ENCODE peak calls at places on chromosomes 16 and 17, in eight cellular contexts. G, M, P, Z, K, I, A and V are unnamed samples. For H3K36me3, the result is how much of the 10 kb centered on the place peaks cover.

GRCh38 chr16:24826817-24827566 is 18.8 kb upstream of the SLC5A11 start:
- DNase-seq in G (no peak), M (no peak), P (no peak), Z (no peak), K (no peak), I (no peak), A (no peak), V (no peak)

GRCh38 chr16:29148867-29149272 is 164.0 kb downstream of the LAT start:
- DNase-seq in G (peak), M (no peak), P (peak), Z (peak), K (no peak), I (no peak), A (no peak), V (no peak)

GRCh38 chr17:54900457-54901229 is at the start of gene TOM1L1:
- DNase-seq in G (peak), M (no peak), P (peak), Z (no peak), K (peak), I (no peak), A (peak), V (peak)

GRCh38 chr17:17191346-17191792 is 14.8 kb downstream of the PLD6 start:
- DNase-seq in G (no peak), M (no peak), P (peak), Z (no peak), K (no peak), I (no peak), A (no peak), V (peak)

GRCh38 chr17:50035421-50035879 is 20.5 kb upstream of the ITGA3 start:
- DNase-seq in G (no peak), M (no peak), P (no peak), Z (no peak), K (peak), I (no peak), A (no peak), V (peak)

GRCh38 chr17:78343099-78343432 is 16.8 kb downstream of the SOCS3 start:
- DNase-seq in G (peak), M (no peak), P (peak), Z (no peak), K (peak), I (no peak), A (no peak), V (peak)

GRCh38 chr16:89395150-89396142 is 94.9 kb downstream of the ANKRD11 start:
- DNase-seq in G (peak), M (no peak), P (peak), Z (no peak), K (peak), I (no peak), A (peak), V (peak)

GRCh38 chr17:206941-207560 is 25.6 kb upstream of the DOC2B start:
- DNase-seq in G (no peak), M (no peak), P (no peak), Z (no peak), K (no peak), I (no peak), A (no peak), V (no peak)

GRCh38 chr17:21295036-21295952 is 10.8 kb downstream of the MAP2K3 start:
- DNase-seq in G (no peak), M (no peak), P (peak), Z (no peak), K (no peak), I (no peak), A (no peak), V (no peak)

GRCh38 chr16:79740153-79740720 is 139.7 kb upstream of the MAF start:
- DNase-seq in G (no peak), M (no peak), P (no peak), Z (no peak), K (no peak), I (no peak), A (no peak), V (no peak)

GRCh38 chr17:57256708-57257112 is 387 bp downstream of the MSI2 start:
- DNase-seq in G (peak), M (no peak), P (no peak), Z (peak), K (no peak), I (peak), A (peak), V (peak)

GRCh38 chr16:73329363-73330306 is 281.7 kb upstream of the ZFHX3 start:
- DNase-seq in G (no peak), M (no peak), P (no peak), Z (no peak), K (no peak), I (no peak), A (no peak), V (no peak)

GRCh38 chr17:63436523-63437110 is 9.5 kb downstream of the CYB561 start:
- DNase-seq in G (no peak), M (no peak), P (no peak), Z (no peak), K (no peak), I (no peak), A (no peak), V (no peak)

GRCh38 chr17:78184311-78184710 is 2.5 kb downstream of the TK1 start:
- DNase-seq in G (no peak), M (no peak), P (no peak), Z (no peak), K (no peak), I (no peak), A (peak), V (no peak)

GRCh38 chr17:66255112-66255511 is 25.9 kb upstream of the APOH start:
- DNase-seq in G (no peak), M (no peak), P (no peak), Z (no peak), K (no peak), I (peak), A (peak), V (peak)

GRCh38 chr16:57998992-57999365 is 1.5 kb downstream of the ZNF319 start:
- DNase-seq in G (no peak), M (no peak), P (no peak), Z (no peak), K (no peak), I (no peak), A (no peak), V (no peak)

GRCh38 chr17:74176546-74177001 is 26.9 kb upstream of the RPL38 start:
- DNase-seq in G (peak), M (no peak), P (peak), Z (no peak), K (peak), I (peak), A (peak), V (peak)

GRCh38 chr17:79459003-79459655 is 151.7 kb downstream of the RBFOX3 start:
- DNase-seq in G (no peak), M (no peak), P (no peak), Z (no peak), K (no peak), I (no peak), A (no peak), V (no peak)

GRCh38 chr17:63881935-63882601 is at the start of gene GH2:
- DNase-seq in G (peak), M (no peak), P (no peak), Z (peak), K (peak), I (peak), A (peak), V (peak)

GRCh38 chr16:66845791-66846221 is 1.6 kb downstream of the CA7 start:
- DNase-seq in G (no peak), M (no peak), P (no peak), Z (no peak), K (peak), I (no peak), A (no peak), V (no peak)

GRCh38 chr17:79739148-79740062 is 8.7 kb downstream of the ENPP7 start:
- DNase-seq in G (no peak), M (no peak), P (no peak), Z (no peak), K (no peak), I (no peak), A (peak), V (no peak)

GRCh38 chr17:61459434-61459809 is 7.2 kb downstream of the TBX4 start:
- DNase-seq in G (no peak), M (no peak), P (no peak), Z (no peak), K (no peak), I (no peak), A (no peak), V (no peak)

GRCh38 chr17:53264730-53265129 is 558.0 kb upstream of the KIF2B start:
- DNase-seq in G (no peak), M (no peak), P (no peak), Z (no peak), K (no peak), I (no peak), A (no peak), V (no peak)

GRCh38 chr16:72474511-72475123 is 302.7 kb upstream of the PMFBP1 start:
- DNase-seq in G (no peak), M (no peak), P (no peak), Z (no peak), K (no peak), I (no peak), A (no peak), V (no peak)

GRCh38 chr16:70162041-70162451 is 11.5 kb upstream of the CLEC18C start:
- DNase-seq in G (peak), M (no peak), P (no peak), Z (no peak), K (no peak), I (no peak), A (no peak), V (no peak)

GRCh38 chr16:13896543-13897182 is 23.3 kb upstream of the ERCC4 start:
- DNase-seq in G (no peak), M (no peak), P (no peak), Z (no peak), K (no peak), I (peak), A (no peak), V (no peak)

GRCh38 chr16:3645504-3646347 is 8.8 kb upstream of the DNASE1 start:
- DNase-seq in G (no peak), M (no peak), P (no peak), Z (no peak), K (peak), I (no peak), A (no peak), V (no peak)

GRCh38 chr17:40499551-40500189 is 1.8 kb downstream of the TNS4 start:
- DNase-seq in G (peak), M (no peak), P (peak), Z (no peak), K (peak), I (no peak), A (peak), V (peak)

GRCh38 chr16:30948087-30948955 is 547 bp upstream of the ORAI3 start:
- DNase-seq in G (peak), M (no peak), P (peak), Z (no peak), K (peak), I (no peak), A (peak), V (peak)

GRCh38 chr16:49049191-49049590 is 232.4 kb downstream of the CBLN1 start:
- DNase-seq in G (no peak), M (no peak), P (no peak), Z (no peak), K (no peak), I (no peak), A (no peak), V (no peak)

GRCh38 chr17:45107286-45107685 is 25.0 kb downstream of the PLCD3 start:
- DNase-seq in G (no peak), M (no peak), P (no peak), Z (no peak), K (no peak), I (no peak), A (no peak), V (no peak)
- H3K36me3 ChIP-seq in G (under half), M (under half), P (half or more), Z (under half), K (half or more), I (half or more), A (under half), V (half or more)

GRCh38 chr17:81888988-81889595 is 2.3 kb downstream of the ALYREF start:
- DNase-seq in G (no peak), M (no peak), P (no peak), Z (no peak), K (no peak), I (no peak), A (no peak), V (no peak)
- H3K36me3 ChIP-seq in G (under half), M (under half), P (half or more), Z (under half), K (under half), I (half or more), A (under half), V (half or more)

GRCh38 chr17:43074869-43075268 is 49.8 kb downstream of the RND2 start:
- DNase-seq in G (no peak), M (no peak), P (no peak), Z (no peak), K (no peak), I (no peak), A (no peak), V (no peak)

GRCh38 chr17:43069368-43069898 is 44.4 kb downstream of the RND2 start:
- DNase-seq in G (no peak), M (no peak), P (no peak), Z (no peak), K (no peak), I (no peak), A (no peak), V (no peak)

GRCh38 chr17:43070257-43070656 is 45.2 kb downstream of the RND2 start:
- DNase-seq in G (no peak), M (no peak), P (no peak), Z (no peak), K (no peak), I (no peak), A (no peak), V (no peak)

GRCh38 chr17:43068570-43069367 is 43.7 kb downstream of the RND2 start:
- DNase-seq in G (no peak), M (no peak), P (no peak), Z (no peak), K (peak), I (no peak), A (no peak), V (no peak)

DNA sequence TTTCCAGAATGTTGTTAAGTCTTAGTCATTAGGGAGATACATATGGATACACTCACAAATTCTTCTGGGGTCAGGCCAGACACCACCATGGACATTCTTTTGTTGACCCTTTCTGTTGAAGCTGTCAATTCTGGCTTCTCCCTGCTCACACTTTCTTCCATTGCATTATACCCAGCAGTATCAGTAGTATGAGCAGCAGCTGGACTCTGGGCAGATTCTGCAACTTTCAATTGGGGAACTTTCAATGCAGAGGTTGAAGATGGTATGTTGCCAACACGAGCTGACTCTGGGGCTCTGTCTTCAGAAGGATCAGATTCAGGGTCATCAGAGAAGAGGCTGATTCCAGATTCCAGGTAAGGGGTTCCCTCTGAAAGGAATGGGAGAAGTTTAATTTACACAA is 45.8 kb downstream of the RND2 start:
- DNase-seq in G (no peak), M (no peak), P (no peak), Z (no peak), K (no peak), I (no peak), A (no peak), V (no peak)
- H3K36me3 ChIP-seq in G (under half), M (under half), P (under half), Z (under half), K (under half), I (half or more), A (under half), V (half or more)

GRCh38 chr17:45103269-45103795 is 29.0 kb downstream of the PLCD3 start:
- DNase-seq in G (no peak), M (no peak), P (peak), Z (no peak), K (no peak), I (no peak), A (no peak), V (no peak)

GRCh38 chr17:45106101-45106500 is 26.2 kb downstream of the PLCD3 start:
- DNase-seq in G (no peak), M (no peak), P (no peak), Z (no peak), K (no peak), I (no peak), A (no peak), V (no peak)

GRCh38 chr17:45104907-45105624 is 27.2 kb downstream of the PLCD3 start:
- DNase-seq in G (no peak), M (no peak), P (no peak), Z (no peak), K (no peak), I (no peak), A (no peak), V (no peak)

GRCh38 chr17:45104029-45104428 is 28.3 kb downstream of the PLCD3 start:
- DNase-seq in G (no peak), M (no peak), P (no peak), Z (no peak), K (no peak), I (no peak), A (no peak), V (no peak)

GRCh38 chr17:45104497-45104896 is 27.8 kb downstream of the PLCD3 start:
- DNase-seq in G (no peak), M (no peak), P (no peak), Z (no peak), K (no peak), I (no peak), A (no peak), V (no peak)
- H3K36me3 ChIP-seq in G (under half), M (half or more), P (half or more), Z (under half), K (half or more), I (half or more), A (under half), V (half or more)

DNA sequence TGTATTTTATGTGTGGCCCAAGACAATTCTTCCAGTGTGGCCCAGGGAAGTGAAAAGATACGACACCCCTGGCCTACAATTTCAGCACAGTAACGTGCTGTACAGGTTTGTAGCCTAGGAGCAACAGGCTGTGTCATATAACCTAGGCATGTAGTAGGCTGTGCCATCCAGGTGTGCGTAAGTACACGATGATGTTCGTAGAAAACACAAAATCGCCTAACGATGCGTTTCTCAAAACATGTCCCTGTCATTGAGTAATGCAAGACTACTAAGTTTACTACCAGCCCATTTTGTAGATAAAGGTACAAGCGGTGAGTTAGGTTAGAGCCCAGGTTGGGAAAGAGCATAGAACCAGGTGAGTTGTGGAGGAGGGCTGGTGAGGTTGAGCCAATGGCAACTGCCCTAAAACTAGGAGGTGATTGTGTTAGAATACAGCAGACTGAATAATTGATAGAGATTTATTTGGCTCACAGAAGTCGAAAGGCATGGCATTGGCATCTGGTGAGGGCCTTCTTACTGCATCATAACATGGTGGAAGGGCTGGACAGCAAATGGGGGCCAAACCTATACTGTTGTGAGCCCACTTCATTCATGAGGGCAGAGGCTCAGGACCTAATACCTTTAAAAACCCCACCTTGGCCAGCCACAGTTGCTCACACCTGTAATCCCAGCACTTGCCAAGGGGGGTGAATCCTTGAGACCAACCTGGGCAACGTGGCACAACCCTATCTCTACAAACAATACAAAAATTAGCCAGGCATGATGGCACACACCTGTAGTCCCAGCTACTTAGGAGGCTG is 4.2 kb downstream of the EIF1 start:
- DNase-seq in G (no peak), M (no peak), P (no peak), Z (no peak), K (no peak), I (no peak), A (no peak), V (no peak)
- H3K36me3 ChIP-seq in G (under half), M (under half), P (half or more), Z (half or more), K (half or more), I (half or more), A (under half), V (half or more)

GRCh38 chr16:84746875-84747274 is 47.1 kb downstream of the USP10 start:
- DNase-seq in G (no peak), M (no peak), P (no peak), Z (no peak), K (no peak), I (peak), A (no peak), V (no peak)
- H3K36me3 ChIP-seq in G (under half), M (under half), P (under half), Z (under half), K (under half), I (half or more), A (under half), V (under half)

DNA sequence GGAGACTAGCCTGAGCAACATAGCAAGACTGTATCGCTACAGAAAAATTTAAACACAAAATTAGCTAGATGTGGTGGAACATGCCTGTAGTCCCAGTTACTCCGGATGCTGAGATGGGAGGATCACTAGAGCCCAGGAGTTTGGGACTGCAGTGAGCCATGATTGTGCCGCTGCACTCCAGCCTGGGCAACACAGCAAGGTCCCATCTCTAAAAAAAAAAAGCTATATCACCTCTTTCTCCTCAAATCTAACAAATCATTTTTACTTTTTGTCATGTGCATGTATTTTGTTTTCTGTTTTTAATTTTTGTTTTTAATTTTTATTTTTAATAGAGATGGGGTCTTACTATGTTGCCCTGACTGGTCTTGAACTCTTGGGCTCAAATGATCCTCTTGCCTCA is 5.9 kb downstream of the DUS2 start:
- DNase-seq in G (no peak), M (no peak), P (no peak), Z (no peak), K (no peak), I (no peak), A (no peak), V (no peak)
- H3K36me3 ChIP-seq in G (under half), M (under half), P (under half), Z (under half), K (under half), I (half or more), A (under half), V (under half)

GRCh38 chr17:2701161-2701995 is 10.2 kb downstream of the CLUH start:
- DNase-seq in G (no peak), M (no peak), P (no peak), Z (no peak), K (peak), I (no peak), A (no peak), V (no peak)
- H3K36me3 ChIP-seq in G (under half), M (under half), P (half or more), Z (under half), K (half or more), I (half or more), A (under half), V (under half)